ENCODE peak calls at places on chromosomes 4 and X, in four cellular contexts. R, Q, N and X are unnamed samples.

GRCh38 chrX:49186125-49187027 is at the start of gene PRICKLE3:
- DNase-seq in Q (peak), R (no peak), N (peak), X (peak)

GRCh38 chrX:153627675-153628111 is 19.3 kb upstream of the DUSP9 start:
- DNase-seq in N (no peak), R (no peak), Q (no peak), X (no peak)

GRCh38 chr4:109332926-109333464 is 30.5 kb upstream of the COL25A1 start:
- DNase-seq in R (no peak), N (peak), Q (no peak), X (no peak)

GRCh38 chr4:159326470-159326869 is 223.6 kb downstream of the RAPGEF2 start:
- DNase-seq in N (no peak), Q (no peak), R (no peak), X (no peak)

GRCh38 chrX:154486396-154487207 is at the start of gene UBL4A:
- DNase-seq in Q (peak), N (peak), R (no peak), X (peak)

GRCh38 chr4:64192731-64193412 is 216.4 kb downstream of the TECRL start:
- DNase-seq in N (no peak), Q (no peak), R (no peak), X (no peak)

GRCh38 chrX:116863029-116863428 is 400.3 kb upstream of the CT83 start:
- DNase-seq in N (no peak), Q (no peak), R (no peak), X (no peak)

GRCh38 chr4:125772680-125773079 is 457.9 kb downstream of the FAT4 start:
- DNase-seq in Q (no peak), N (no peak), R (no peak), X (no peak)

GRCh38 chrX:78652971-78653822 is 5.9 kb downstream of the RTL3 start:
- DNase-seq in Q (no peak), N (no peak), R (no peak), X (peak)

GRCh38 chr4:138835833-138836521 is 179.6 kb upstream of the NOCT start:
- DNase-seq in R (no peak), N (peak), Q (no peak), X (no peak)
- TF ChIP-seq SPI1 in R (no peak), N (no peak), Q (no peak), X (no peak)

GRCh38 chr4:112330921-112331320 is 33.8 kb downstream of the ALPK1 start:
- DNase-seq in N (no peak), Q (no peak), R (no peak), X (no peak)
- TF ChIP-seq SPI1 in N (no peak), Q (no peak), R (no peak), X (no peak)

GRCh38 chr4:6764976-6765620 is 17.4 kb upstream of the KIAA0232 start:
- DNase-seq in R (no peak), Q (no peak), N (no peak), X (no peak)

GRCh38 chr4:6763330-6763851 is 19.1 kb upstream of the KIAA0232 start:
- DNase-seq in Q (no peak), R (no peak), N (peak), X (no peak)

GRCh38 chr4:6761540-6762243 is 20.8 kb upstream of the KIAA0232 start:
- DNase-seq in R (no peak), Q (no peak), N (no peak), X (no peak)

GRCh38 chr4:6760865-6761264 is 21.7 kb upstream of the KIAA0232 start:
- DNase-seq in N (no peak), R (no peak), Q (no peak), X (no peak)

GRCh38 chr4:6762244-6762615 is 20.3 kb upstream of the KIAA0232 start:
- DNase-seq in R (no peak), Q (no peak), N (no peak), X (no peak)
- TF ChIP-seq SPI1 in R (no peak), Q (no peak), N (no peak), X (no peak)

DNA sequence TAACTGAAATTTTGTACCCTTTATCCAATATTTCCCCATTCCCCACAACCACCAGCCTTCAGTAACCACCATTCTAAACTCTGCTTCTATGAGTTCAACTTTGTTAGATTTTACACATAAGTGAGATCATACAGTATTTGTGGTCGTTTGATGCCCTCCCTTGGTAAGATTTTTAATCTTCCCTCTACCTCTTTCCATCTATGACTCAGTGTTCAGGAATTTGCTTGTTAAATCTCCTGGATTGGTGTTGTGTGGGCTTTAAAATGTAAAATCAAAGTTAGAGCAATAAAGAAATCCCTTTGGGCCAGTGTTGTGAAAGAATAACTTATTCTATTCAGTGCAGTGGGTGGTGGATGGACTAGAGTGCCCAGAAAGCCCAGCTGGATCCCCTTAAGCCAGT is 37.4 kb downstream of the SLC16A2 start:
- DNase-seq in Q (no peak), N (no peak), R (no peak), X (no peak)
- TF ChIP-seq SPI1 in Q (no peak), N (no peak), R (no peak), X (no peak)

GRCh38 chrX:120790118-120790517 is 85.5 kb downstream of the CT47B1 start:
- DNase-seq in N (peak), Q (peak), R (peak), X (peak)
- TF ChIP-seq SPI1 in N (no peak), Q (no peak), R (no peak), X (no peak)